ENCODE peak calls at places on chromosomes 2 and 18, in five cellular contexts. I is A549, E is endothelial cell of umbilical vein, T is K562, X is H1. Q is an unnamed sample.

GRCh38 chr2:8000861-8001260 is 681.0 kb upstream of the ID2 start:
- DNase-seq in I (peak), E (no peak), T (no peak), X (no peak), Q (no peak)

GRCh38 chr2:179657068-179657467 is 204.3 kb downstream of the ZNF385B start:
- DNase-seq in I (no peak), E (no peak), T (no peak), X (no peak), Q (peak)

GRCh38 chr2:197088694-197089093 is 162.2 kb upstream of the PGAP1 start:
- DNase-seq in I (no peak), E (no peak), T (no peak), X (no peak), Q (no peak)

GRCh38 chr2:99420031-99420430 is 69.8 kb downstream of the REV1 start:
- DNase-seq in I (no peak), E (no peak), T (no peak), X (no peak), Q (no peak)

GRCh38 chr2:144325086-144325485 is 194.8 kb downstream of the ZEB2 start:
- DNase-seq in I (no peak), E (no peak), T (no peak), X (no peak), Q (no peak)

GRCh38 chr2:180227461-180227860 is 220.4 kb upstream of the CWC22 start:
- DNase-seq in I (no peak), E (no peak), T (no peak), X (no peak), Q (no peak)

GRCh38 chr2:187552959-187553681 is 1.1 kb downstream of the TFPI start:
- DNase-seq in I (no peak), E (peak), T (peak), X (no peak), Q (peak)

GRCh38 chr18:9173770-9174233 is 37.2 kb downstream of the ANKRD12 start:
- DNase-seq in I (no peak), E (no peak), T (no peak), X (no peak), Q (no peak)

GRCh38 chr18:58755304-58756010 is 84.2 kb downstream of the MALT1 start:
- DNase-seq in I (no peak), E (no peak), T (no peak), X (no peak), Q (no peak)

GRCh38 chr18:34809697-34810096 is 99.6 kb downstream of the DTNA start:
- DNase-seq in I (no peak), E (peak), T (peak), X (peak), Q (peak)

GRCh38 chr2:181411105-181411849 is 45.9 kb upstream of the ITGA4 start:
- DNase-seq in I (no peak), E (no peak), T (no peak), X (peak), Q (no peak)

GRCh38 chr2:112293636-112294401 is 18.4 kb downstream of the ZC3H6 start:
- DNase-seq in I (no peak), E (no peak), T (no peak), X (no peak), Q (no peak)

GRCh38 chr2:66421618-66422017 is 13.3 kb upstream of the MEIS1 start:
- DNase-seq in I (no peak), E (no peak), T (no peak), X (no peak), Q (no peak)

GRCh38 chr2:71895320-71896161 is 252.1 kb downstream of the CYP26B1 start:
- DNase-seq in I (no peak), E (no peak), T (no peak), X (peak), Q (no peak)

GRCh38 chr2:237874585-237875161 is 15.2 kb downstream of the RAMP1 start:
- DNase-seq in I (peak), E (no peak), T (no peak), X (no peak), Q (no peak)

GRCh38 chr2:45494275-45494977 is 116.6 kb downstream of the SRBD1 start:
- DNase-seq in I (peak), E (peak), T (peak), X (no peak), Q (peak)

GRCh38 chr2:135585586-135585985 is 54.3 kb downstream of the R3HDM1 start:
- DNase-seq in I (no peak), E (no peak), T (no peak), X (no peak), Q (no peak)
- TF ChIP-seq JUN in I (no peak), E (no peak), T (no peak), X (no peak), Q (no peak)

GRCh38 chr2:199914372-199914958 is 3.4 kb downstream of the C2orf69 start:
- DNase-seq in I (no peak), E (peak), T (no peak), X (no peak), Q (no peak)

GRCh38 chr2:199911877-199912161 is 726 bp downstream of the C2orf69 start:
- DNase-seq in I (no peak), E (no peak), T (no peak), X (no peak), Q (no peak)

GRCh38 chr2:199910338-199911051 is 598 bp upstream of the C2orf69 start:
- DNase-seq in I (no peak), E (no peak), T (no peak), X (no peak), Q (no peak)

GRCh38 chr2:199907008-199907714 is 3.9 kb upstream of the C2orf69 start:
- DNase-seq in I (no peak), E (no peak), T (no peak), X (no peak), Q (no peak)

GRCh38 chr2:199911052-199911876 is at the start of gene C2orf69:
- DNase-seq in I (peak), E (peak), T (peak), X (peak), Q (peak)
- H3K4me3 ChIP-seq in I (peak), E (peak), T (peak), X (peak), Q (peak)

GRCh38 chr2:52686935-52687334 is 1080.7 kb upstream of the CHAC2 start:
- DNase-seq in I (no peak), E (no peak), T (no peak), X (no peak), Q (peak)
- TF ChIP-seq JUN in I (no peak), E (no peak), T (no peak), X (no peak), Q (no peak)

DNA sequence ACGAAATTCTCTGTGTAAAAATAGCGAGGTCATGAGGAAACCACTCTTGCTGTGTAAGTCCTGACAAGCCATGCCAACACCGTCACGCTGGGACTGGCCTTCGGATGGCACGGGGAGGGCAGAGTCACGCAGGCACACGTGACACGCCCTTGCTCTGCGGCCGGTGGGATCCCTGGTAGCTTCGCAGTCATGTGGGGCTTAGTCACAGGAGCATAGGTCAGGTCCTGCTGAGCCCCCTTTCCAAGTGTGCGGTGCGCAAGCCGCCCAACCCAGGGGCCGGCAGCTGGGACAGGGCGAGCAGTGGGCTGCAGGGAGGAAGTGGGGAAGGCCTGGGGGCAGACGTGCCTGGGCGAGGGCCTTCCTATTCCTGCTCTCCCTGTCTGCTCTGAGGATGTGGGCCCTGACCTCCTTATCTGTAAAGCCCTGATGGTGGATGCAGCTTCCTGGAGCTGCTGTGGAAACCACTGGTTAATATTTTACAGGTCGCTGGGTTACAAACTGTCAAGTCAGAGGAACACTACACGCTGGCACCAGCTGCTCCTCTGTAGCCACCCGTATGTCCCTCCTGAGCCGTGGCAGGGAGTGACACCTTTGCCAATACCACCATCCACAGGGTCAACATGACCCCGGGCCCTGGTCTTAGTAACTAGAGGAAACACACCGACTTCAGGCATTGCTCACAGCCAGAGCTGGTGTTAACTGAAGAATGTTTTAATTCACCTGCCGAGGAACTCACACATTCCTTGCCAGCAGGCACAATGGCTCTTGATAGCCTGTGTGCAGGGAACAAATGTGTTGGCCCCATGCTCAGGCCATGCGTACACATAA is 17.8 kb downstream of the MBP start:
- DNase-seq in I (peak), E (peak), T (no peak), X (peak), Q (peak)
- H3K4me3 ChIP-seq in I (no peak), E (no peak), T (no peak), X (no peak), Q (peak)

GRCh38 chr2:10026940-10027569 is 16.3 kb upstream of the KLF11 start:
- DNase-seq in I (no peak), E (no peak), T (no peak), X (no peak), Q (no peak)
- TF ChIP-seq JUN in I (no peak), E (no peak), T (no peak), X (no peak), Q (no peak)

Q was measured in HepG2.